ENCODE peak calls at places on chromosome 10, in four cellular contexts. E, N, K and O are unnamed samples.
A peak's percentile ranks its signal among the peaks of the same experiment; 100 is the strongest.

GRCh38 chr10:70575874-70576802 is 26.4 kb downstream of the PRF1 start:
- DNase-seq in E (peak; percentile 89), N (peak; percentile 15), K (peak; percentile 81), O (no peak)

GRCh38 chr10:24552346-24553016 is 171.2 kb downstream of the ARHGAP21 start:
- DNase-seq in E (peak; percentile 85), N (peak; percentile 35), K (no peak), O (no peak)

GRCh38 chr10:5571826-5572225 is 47.1 kb downstream of the CALML3 start:
- DNase-seq in E (no peak), N (no peak), K (no peak), O (no peak)

GRCh38 chr10:118590334-118590733 is 5.1 kb downstream of the PRLHR start:
- DNase-seq in E (no peak), N (no peak), K (no peak), O (no peak)

GRCh38 chr10:107546239-107546638 is 381.7 kb upstream of the SORCS1 start:
- DNase-seq in E (no peak), N (no peak), K (no peak), O (no peak)

GRCh38 chr10:82874671-82875070 is 999.7 kb downstream of the NRG3 start:
- DNase-seq in E (no peak), N (no peak), K (no peak), O (no peak)

GRCh38 chr10:78578929-78579328 is 489.8 kb upstream of the ZMIZ1 start:
- DNase-seq in E (no peak), N (no peak), K (peak; percentile 21), O (no peak)

GRCh38 chr10:119817991-119818888 is 54.4 kb downstream of the MCMBP start:
- DNase-seq in E (no peak), N (no peak), K (no peak), O (peak; percentile 29)

GRCh38 chr10:31759124-31759798 is 169.4 kb downstream of the ARHGAP12 start:
- DNase-seq in E (no peak), N (peak; percentile 83), K (no peak), O (peak; percentile 82)

GRCh38 chr10:119406888-119407777 is 135.4 kb downstream of the RGS10 start:
- DNase-seq in E (no peak), N (no peak), K (peak; percentile 12), O (no peak)

GRCh38 chr10:34993782-34994181 is 96.4 kb downstream of the CUL2 start:
- DNase-seq in E (no peak), N (no peak), K (no peak), O (no peak)
- H3K4me1 ChIP-seq in E (no peaks in the 10 kb centered on the region), N (peaks cover 5% of the 10 kb centered on the region), K (peaks cover 4% of the 10 kb centered on the region), O (peaks cover 7% of the 10 kb centered on the region)

GRCh38 chr10:98269435-98269912 is 1.5 kb upstream of the LOXL4 start:
- DNase-seq in E (no peak), N (peak; percentile 83), K (no peak), O (peak; percentile 43)
- TF ChIP-seq MYC in E (no peak), N (no peak), K (no peak), O (no peak)

DNA sequence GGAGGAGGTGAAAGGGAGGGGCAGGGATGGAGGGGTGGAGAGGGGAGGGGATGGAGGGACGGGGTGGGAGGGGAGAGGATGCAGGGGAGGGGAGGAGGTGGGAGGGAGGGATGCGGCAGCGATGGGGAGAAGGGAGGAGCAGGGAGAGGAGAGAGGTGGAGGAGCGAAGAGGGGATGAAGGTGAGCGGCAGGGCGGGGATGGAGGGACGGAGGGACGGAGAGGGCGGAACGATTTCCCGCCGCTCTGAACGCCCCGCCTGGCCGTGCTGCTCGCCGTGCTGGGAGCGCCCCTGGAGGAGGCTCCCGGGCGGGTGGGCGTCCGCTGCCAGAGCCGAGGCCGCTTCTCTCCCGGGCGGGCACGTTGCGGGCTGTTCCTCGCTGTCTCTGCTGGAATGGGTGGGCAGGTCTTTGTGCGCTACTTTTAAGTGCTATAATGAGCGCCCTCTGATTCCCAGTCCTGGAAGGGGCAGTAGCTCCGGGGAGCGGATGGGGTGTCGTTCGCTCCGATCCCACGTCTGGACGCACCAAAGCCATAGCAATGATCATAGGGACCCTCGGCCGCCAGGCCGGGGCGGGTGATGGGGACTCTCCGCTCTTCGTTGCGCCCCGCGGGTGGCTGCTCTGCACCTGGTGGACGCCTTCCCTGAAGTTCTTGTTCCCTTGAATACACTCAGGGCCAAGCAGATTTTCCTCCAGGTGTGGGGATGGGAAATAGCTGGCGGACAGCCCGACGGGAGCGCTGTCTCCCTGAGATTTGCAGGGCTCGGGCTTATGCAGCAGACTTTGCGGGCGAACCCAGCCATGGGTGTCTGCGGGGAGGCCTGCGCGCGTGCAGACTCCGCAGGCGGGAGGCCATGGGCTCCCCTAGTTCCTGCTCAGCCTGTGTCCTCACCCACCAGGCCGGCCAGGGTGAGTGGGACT is 81.1 kb upstream of the CPXM2 start:
- DNase-seq in E (no peak), N (no peak), K (no peak), O (no peak)
- TF ChIP-seq EZH2 in E (no peak), N (no peak), K (no peak), O (peak; percentile 75)

GRCh38 chr10:97542169-97543024 is 30.2 kb upstream of the ANKRD2 start:
- DNase-seq in E (peak; percentile 24), N (peak; percentile 28), K (no peak), O (peak; percentile 98)
- H3K4me1 ChIP-seq in E (peaks cover 21% of the 10 kb centered on the region), N (peaks cover 17% of the 10 kb centered on the region), K (no peaks in the 10 kb centered on the region), O (peaks cover 61% of the 10 kb centered on the region)